ENCODE peak calls at places on chromosomes 11 and 22, in six cellular contexts. I is IMR-90, Q is adrenal gland, K is neural progenitor cell, M is HCT116, E is suprapubic skin. S is an unnamed sample.
A peak's percentile ranks its signal among the peaks of the same experiment; 100 is the strongest.

GRCh38 chr11:102914238-102915043 is 39.7 kb upstream of the MMP12 start:
- DNase-seq in E (no peak), K (peak; percentile 51), Q (peak; percentile 41), I (peak; percentile 56), M (peak; percentile 37), S (no peak)

GRCh38 chr11:65459552-65459951 is 37.0 kb downstream of the NEAT1 start:
- DNase-seq in K (peak; percentile 35), Q (no peak), E (no peak), M (no peak), I (no peak), S (no peak)

GRCh38 chr11:122213111-122213510 is 97.1 kb upstream of the BLID start:
- DNase-seq in K (no peak), Q (no peak), M (no peak), E (no peak), I (no peak), S (no peak)

GRCh38 chr11:72668645-72669347 is 5.4 kb downstream of the PDE2A start:
- DNase-seq in M (no peak), E (no peak), I (no peak), K (peak; percentile 84), Q (no peak), S (no peak)

GRCh38 chr11:43988040-43988793 is 45.8 kb downstream of the C11orf96 start:
- DNase-seq in I (peak; percentile 59), M (no peak), E (no peak), K (no peak), Q (no peak), S (no peak)

GRCh38 chr22:23219787-23220484 is 39.6 kb downstream of the BCR start:
- DNase-seq in Q (peak; percentile 83), M (no peak), E (no peak), K (no peak), I (peak; percentile 61), S (peak; percentile 49)

GRCh38 chr11:65897020-65897471 is 3.1 kb downstream of the FOSL1 start:
- DNase-seq in M (no peak), K (no peak), I (no peak), E (no peak), Q (no peak), S (no peak)

GRCh38 chr11:1442163-1442562 is 44.4 kb downstream of the MOB2 start:
- DNase-seq in E (no peak), K (peak; percentile 75), I (no peak), M (no peak), Q (no peak), S (no peak)

GRCh38 chr11:36407360-36407759 is 102.7 kb downstream of the TRAF6 start:
- DNase-seq in K (no peak), Q (no peak), M (no peak), E (no peak), I (no peak), S (no peak)

GRCh38 chr11:38019072-38019775 is 1421.2 kb upstream of the RAG2 start:
- DNase-seq in K (peak; percentile 4), E (no peak), I (no peak), M (no peak), Q (no peak), S (peak; percentile 70)

GRCh38 chr22:22894740-22895731 is 7.4 kb downstream of the IGLL5 start:
- DNase-seq in Q (no peak), K (no peak), I (no peak), E (peak; percentile 56), M (no peak), S (no peak)

GRCh38 chr22:37230673-37231405 is 13.2 kb downstream of the RAC2 start:
- DNase-seq in K (no peak), M (no peak), E (no peak), Q (peak; percentile 43), I (no peak), S (no peak)

GRCh38 chr11:15159085-15159484 is 44.4 kb downstream of the INSC start:
- DNase-seq in Q (no peak), M (peak; percentile 28), E (no peak), I (peak; percentile 49), K (peak; percentile 38), S (no peak)

GRCh38 chr22:17418890-17419324 is 49.6 kb downstream of the CECR2 start:
- DNase-seq in K (peak; percentile 9), E (no peak), M (no peak), I (no peak), Q (no peak), S (no peak)

GRCh38 chr11:46895821-46896220 is 22.5 kb downstream of the LRP4 start:
- DNase-seq in K (no peak), E (no peak), I (no peak), Q (peak; percentile 17), M (no peak), S (no peak)

GRCh38 chr11:103537904-103538502 is 428.8 kb downstream of the DYNC2H1 start:
- DNase-seq in E (no peak), M (peak; percentile 21), I (peak; percentile 47), Q (no peak), K (peak; percentile 29), S (no peak)

GRCh38 chr11:9672288-9672916 is 8.5 kb downstream of the SWAP70 start:
- DNase-seq in K (no peak), E (no peak), M (no peak), I (peak; percentile 54), Q (no peak), S (no peak)

GRCh38 chr11:128552783-128553661 is 34.3 kb downstream of the ETS1 start:
- DNase-seq in Q (no peak), M (no peak), E (no peak), I (peak; percentile 87), K (peak; percentile 50), S (no peak)

GRCh38 chr11:83097671-83098070 is 26.0 kb upstream of the RAB30 start:
- DNase-seq in K (no peak), E (no peak), Q (no peak), I (peak; percentile 29), M (no peak), S (no peak)

GRCh38 chr11:23155503-23155902 is 295.2 kb upstream of the CCDC179 start:
- DNase-seq in M (no peak), I (no peak), Q (no peak), E (no peak), K (no peak), S (no peak)

GRCh38 chr11:70878366-70878765 is 374.0 kb downstream of the SHANK2 start:
- DNase-seq in Q (no peak), K (no peak), M (no peak), I (no peak), E (no peak), S (no peak)

GRCh38 chr11:120281161-120281795 is 41.3 kb downstream of the POU2F3 start:
- DNase-seq in K (no peak), I (no peak), M (no peak), E (no peak), Q (no peak), S (no peak)

GRCh38 chr11:24496728-24497396 is at the start of gene LUZP2:
- DNase-seq in E (peak; percentile 74), M (no peak), I (peak; percentile 51), Q (peak; percentile 69), K (peak; percentile 88), S (peak; percentile 42)

GRCh38 chr11:104332110-104332509 is 168.2 kb upstream of the PDGFD start:
- DNase-seq in E (no peak), M (peak; percentile 32), K (peak; percentile 74), I (no peak), Q (no peak), S (no peak)

GRCh38 chr11:66231561-66231960 is 36.9 kb upstream of the RAB1B start:
- DNase-seq in E (no peak), Q (no peak), I (no peak), K (no peak), M (no peak), S (no peak)

GRCh38 chr22:26671317-26672059 is 14.1 kb downstream of the MIAT start:
- DNase-seq in E (peak; percentile 81), Q (peak; percentile 33), I (no peak), M (no peak), K (no peak), S (peak; percentile 78)

GRCh38 chr22:39259698-39260097 is 14.9 kb upstream of the PDGFB start:
- DNase-seq in I (no peak), M (no peak), E (no peak), K (no peak), Q (no peak), S (no peak)

GRCh38 chr11:12132790-12133145 is 22.4 kb downstream of the MICAL2 start:
- DNase-seq in E (no peak), Q (no peak), I (no peak), M (no peak), K (no peak), S (no peak)
- H3K27ac ChIP-seq in E (no peak overlapping the region), Q (no peak overlapping the region), I (no peak overlapping the region), M (no peak overlapping the region), K (no peak overlapping the region), S (peak overlapping the region; percentile 34)

GRCh38 chr22:42997577-42997976 is 17.4 kb downstream of the PACSIN2 start:
- DNase-seq in Q (peak; percentile 9), K (no peak), M (no peak), I (no peak), E (no peak), S (no peak)

GRCh38 chr22:42994276-42994916 is 20.6 kb downstream of the PACSIN2 start:
- DNase-seq in I (no peak), M (no peak), E (no peak), K (no peak), Q (peak; percentile 14), S (no peak)

GRCh38 chr22:42994917-42995562 is 19.9 kb downstream of the PACSIN2 start:
- DNase-seq in K (no peak), Q (peak; percentile 68), M (no peak), E (no peak), I (peak; percentile 94), S (no peak)

GRCh38 chr22:42993651-42994275 is 21.2 kb downstream of the PACSIN2 start:
- DNase-seq in E (no peak), Q (peak; percentile 52), I (peak; percentile 60), K (no peak), M (no peak), S (no peak)

GRCh38 chr22:42996646-42997365 is 18.1 kb downstream of the PACSIN2 start:
- DNase-seq in K (no peak), M (no peak), Q (peak; percentile 58), E (no peak), I (no peak), S (no peak)
- H3K4me1 ChIP-seq in K (peaks cover 4% of the 10 kb centered on the region), M (peaks cover 48% of the 10 kb centered on the region), Q (peaks cover 90% of the 10 kb centered on the region), E (peaks cover 76% of the 10 kb centered on the region), I (peaks cover 46% of the 10 kb centered on the region), S (peaks cover 58% of the 10 kb centered on the region)

DNA sequence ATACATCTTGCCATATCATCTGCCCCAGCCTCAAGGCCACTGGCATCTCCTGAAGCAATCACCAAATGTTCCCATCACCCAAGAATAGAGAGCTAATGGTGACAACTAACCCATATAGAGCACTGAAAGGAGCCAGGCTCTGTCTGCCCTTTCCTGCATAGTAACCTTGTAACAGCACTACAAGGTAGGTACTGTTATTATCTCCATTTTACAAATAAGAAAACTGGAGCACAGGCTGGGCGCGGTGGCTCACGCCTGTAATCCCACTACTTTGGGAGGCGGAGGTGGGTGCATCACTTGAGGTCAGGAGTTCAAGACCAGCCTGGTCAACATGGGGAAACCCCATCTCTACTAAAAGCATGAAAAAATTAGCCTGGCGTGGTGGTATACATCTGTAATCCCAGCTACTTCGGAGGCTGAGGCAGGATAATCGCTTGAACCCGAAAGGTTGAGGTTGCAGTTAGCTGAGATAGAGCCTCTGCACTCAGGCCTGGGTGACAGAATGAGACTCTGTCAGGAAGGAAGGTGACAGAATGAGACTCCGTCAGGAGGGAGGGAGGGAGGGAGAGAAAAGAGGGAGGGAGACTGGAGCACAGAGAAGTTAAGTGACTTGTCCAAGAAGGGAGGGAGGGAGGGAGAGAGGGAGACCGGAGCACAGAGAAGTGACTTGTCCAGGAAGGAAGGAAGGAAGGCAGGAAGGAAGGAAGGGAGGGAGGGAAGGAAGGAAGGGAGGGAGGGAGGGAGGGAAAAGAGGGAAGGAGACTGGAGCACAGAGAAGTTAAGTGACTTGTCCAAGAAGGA is 2.2 kb downstream of the SLC35F2 start:
- DNase-seq in K (no peak), I (no peak), Q (no peak), E (no peak), M (peak; percentile 33), S (no peak)
- H3K27ac ChIP-seq in K (no peak overlapping the region), I (no peak overlapping the region), Q (no peak overlapping the region), E (peak overlapping the region; percentile 21), M (peak overlapping the region; percentile 90), S (peak overlapping the region; percentile 71)

GRCh38 chr11:115707180-115707905 is 203.1 kb upstream of the CADM1 start:
- DNase-seq in M (no peak), Q (peak; percentile 11), I (no peak), K (no peak), E (no peak), S (no peak)
- H3K4me1 ChIP-seq in M (no peaks in the 10 kb centered on the region), Q (no peaks in the 10 kb centered on the region), I (no peaks in the 10 kb centered on the region), K (no peaks in the 10 kb centered on the region), E (peaks cover 5% of the 10 kb centered on the region), S (no peaks in the 10 kb centered on the region)

S was measured in RWPE2.